ENCODE peak calls at places on chromosomes 11 and 22, in four cellular contexts. One of them, this sample, is unnamed.

GRCh38 chr22:37203354-37204044 is 8.8 kb downstream of the SSTR3 start:
- DNase-seq in heart right ventricle: no peak
- DNase-seq in fibroblast of mammary gland: no peak
- DNase-seq in AG09309: no peak
- DNase-seq in this sample: no peak

GRCh38 chr11:84608788-84609309 is 1018.3 kb downstream of the DLG2 start:
- DNase-seq in heart right ventricle: peak; percentile 4
- DNase-seq in fibroblast of mammary gland: no peak
- DNase-seq in AG09309: no peak
- DNase-seq in this sample: no peak

GRCh38 chr11:125886997-125887372 is 483 bp upstream of the HYLS1 start:
- DNase-seq in heart right ventricle: peak; percentile 31
- DNase-seq in fibroblast of mammary gland: peak; percentile 47
- DNase-seq in AG09309: no peak
- DNase-seq in this sample: peak; percentile 12

GRCh38 chr22:47928626-47929025 is 1166.2 kb downstream of the TBC1D22A start:
- DNase-seq in heart right ventricle: no peak
- DNase-seq in fibroblast of mammary gland: no peak
- DNase-seq in AG09309: no peak
- DNase-seq in this sample: no peak

GRCh38 chr11:12792590-12792989 is 118.4 kb downstream of the TEAD1 start:
- DNase-seq in heart right ventricle: no peak
- DNase-seq in fibroblast of mammary gland: peak; percentile 78
- DNase-seq in AG09309: no peak
- DNase-seq in this sample: peak; percentile 87

GRCh38 chr11:96758957-96759356 is 369.1 kb downstream of the JRKL start:
- DNase-seq in heart right ventricle: no peak
- DNase-seq in fibroblast of mammary gland: no peak
- DNase-seq in AG09309: no peak
- DNase-seq in this sample: no peak

GRCh38 chr11:92556435-92556834 is 331.8 kb downstream of the FAT3 start:
- DNase-seq in heart right ventricle: peak; percentile 6
- DNase-seq in fibroblast of mammary gland: peak; percentile 1
- DNase-seq in AG09309: no peak
- DNase-seq in this sample: peak; percentile 18

GRCh38 chr11:83063073-83063754 is 8.5 kb downstream of the RAB30 start:
- DNase-seq in heart right ventricle: no peak
- DNase-seq in fibroblast of mammary gland: peak; percentile 66
- DNase-seq in AG09309: peak; percentile 44
- DNase-seq in this sample: peak; percentile 60

GRCh38 chr11:40185793-40186192 is 1273.7 kb downstream of the LRRC4C start:
- DNase-seq in heart right ventricle: no peak
- DNase-seq in fibroblast of mammary gland: no peak
- DNase-seq in AG09309: no peak
- DNase-seq in this sample: no peak

GRCh38 chr11:2290351-2290841 is 11.3 kb downstream of the C11orf21 start:
- DNase-seq in heart right ventricle: no peak
- DNase-seq in fibroblast of mammary gland: no peak
- DNase-seq in AG09309: no peak
- DNase-seq in this sample: no peak

GRCh38 chr22:36435516-36436415 is 45.7 kb downstream of the TXN2 start:
- DNase-seq in heart right ventricle: no peak
- DNase-seq in fibroblast of mammary gland: no peak
- DNase-seq in AG09309: no peak
- DNase-seq in this sample: no peak

GRCh38 chr11:2955896-2956476 is 26.8 kb upstream of the PHLDA2 start:
- DNase-seq in heart right ventricle: no peak
- DNase-seq in fibroblast of mammary gland: no peak
- DNase-seq in AG09309: no peak
- DNase-seq in this sample: no peak

GRCh38 chr22:37630839-37631435 is 8.5 kb upstream of the SH3BP1 start:
- DNase-seq in heart right ventricle: no peak
- DNase-seq in fibroblast of mammary gland: no peak
- DNase-seq in AG09309: no peak
- DNase-seq in this sample: no peak

GRCh38 chr11:3163241-3163981 is 1.7 kb downstream of the OSBPL5 start:
- DNase-seq in heart right ventricle: no peak
- DNase-seq in fibroblast of mammary gland: no peak
- DNase-seq in AG09309: no peak
- DNase-seq in this sample: no peak

GRCh38 chr11:93653566-93653965 is 7.9 kb upstream of the CEP295 start:
- DNase-seq in heart right ventricle: no peak
- DNase-seq in fibroblast of mammary gland: no peak
- DNase-seq in AG09309: no peak
- DNase-seq in this sample: no peak

GRCh38 chr11:119697445-119697844 is 31.6 kb downstream of the NECTIN1 start:
- DNase-seq in heart right ventricle: no peak
- DNase-seq in fibroblast of mammary gland: no peak
- DNase-seq in AG09309: no peak
- DNase-seq in this sample: no peak

GRCh38 chr11:75406338-75406777 is 7.0 kb downstream of the RPS3 start:
- DNase-seq in heart right ventricle: no peak
- DNase-seq in fibroblast of mammary gland: peak; percentile 70
- DNase-seq in AG09309: no peak
- DNase-seq in this sample: no peak

GRCh38 chr22:43110927-43111623 is 525 bp downstream of the BIK start:
- DNase-seq in heart right ventricle: no peak
- DNase-seq in fibroblast of mammary gland: no peak
- DNase-seq in AG09309: no peak
- DNase-seq in this sample: no peak

GRCh38 chr11:26201411-26201810 is 130.5 kb upstream of the ANO3 start:
- DNase-seq in heart right ventricle: no peak
- DNase-seq in fibroblast of mammary gland: peak; percentile 86
- DNase-seq in AG09309: no peak
- DNase-seq in this sample: peak; percentile 17

GRCh38 chr11:69642549-69642912 is 1.6 kb downstream of the CCND1 start:
- DNase-seq in heart right ventricle: no peak
- DNase-seq in fibroblast of mammary gland: no peak
- DNase-seq in AG09309: no peak
- DNase-seq in this sample: no peak

GRCh38 chr11:17230867-17231851 is 23.4 kb upstream of the PIK3C2A start:
- DNase-seq in heart right ventricle: no peak
- DNase-seq in fibroblast of mammary gland: no peak
- DNase-seq in AG09309: no peak
- DNase-seq in this sample: no peak

GRCh38 chr11:75652936-75653335 is 15.9 kb downstream of the MAP6 start:
- DNase-seq in heart right ventricle: no peak
- DNase-seq in fibroblast of mammary gland: peak; percentile 44
- DNase-seq in AG09309: no peak
- DNase-seq in this sample: no peak

GRCh38 chr22:40310081-40310770 is 36.1 kb upstream of the ADSL start:
- DNase-seq in heart right ventricle: no peak
- DNase-seq in fibroblast of mammary gland: peak; percentile 91
- DNase-seq in AG09309: peak; percentile 68
- DNase-seq in this sample: peak; percentile 36

GRCh38 chr11:118224512-118225180 is at the start of gene JAML:
- DNase-seq in heart right ventricle: no peak
- DNase-seq in fibroblast of mammary gland: no peak
- DNase-seq in AG09309: no peak
- DNase-seq in this sample: no peak

GRCh38 chr11:72578541-72578940 is 95.7 kb downstream of the PDE2A start:
- DNase-seq in heart right ventricle: no peak
- DNase-seq in fibroblast of mammary gland: no peak
- DNase-seq in AG09309: no peak
- DNase-seq in this sample: no peak

GRCh38 chr11:128365044-128365443 is 222.3 kb downstream of the ETS1 start:
- DNase-seq in heart right ventricle: no peak
- DNase-seq in fibroblast of mammary gland: peak; percentile 74
- DNase-seq in AG09309: peak; percentile 43
- DNase-seq in this sample: peak; percentile 85

GRCh38 chr11:106271126-106271525 is 193.7 kb downstream of the AASDHPPT start:
- DNase-seq in heart right ventricle: no peak
- DNase-seq in fibroblast of mammary gland: peak; percentile 19
- DNase-seq in AG09309: no peak
- DNase-seq in this sample: no peak

GRCh38 chr11:123063396-123064267 is 1.7 kb upstream of the HSPA8 start:
- DNase-seq in heart right ventricle: peak; percentile 50
- DNase-seq in fibroblast of mammary gland: peak; percentile 72
- DNase-seq in AG09309: peak; percentile 28
- DNase-seq in this sample: peak; percentile 76

DNA sequence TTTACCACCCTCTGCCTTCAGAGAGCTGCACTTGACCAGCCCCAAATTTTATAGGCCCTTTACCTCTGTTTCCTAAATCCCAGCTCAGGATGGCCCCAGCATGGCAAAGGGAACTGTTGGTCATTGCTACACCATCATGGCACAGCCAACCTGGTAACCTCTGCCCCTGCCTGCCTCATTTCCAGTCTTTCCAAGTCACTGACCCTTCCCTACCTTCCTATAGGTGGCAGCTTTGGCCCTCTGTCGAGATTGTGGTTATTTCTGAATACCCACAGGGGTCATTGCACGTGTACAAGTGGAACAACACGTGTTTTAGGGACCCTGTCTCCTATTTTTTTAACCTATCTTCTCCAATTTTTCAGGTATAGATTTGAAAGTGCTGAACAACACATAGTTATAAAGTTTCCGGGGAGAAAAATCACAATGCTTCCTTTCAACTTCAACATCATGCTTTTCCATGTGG is 2.8 kb downstream of the GALNT18 start:
- DNase-seq in heart right ventricle: no peak
- DNase-seq in fibroblast of mammary gland: no peak
- DNase-seq in AG09309: no peak
- DNase-seq in this sample: no peak
- TF ChIP-seq CTCF in heart right ventricle: peak; percentile 20
- TF ChIP-seq CTCF in fibroblast of mammary gland: no peak
- TF ChIP-seq CTCF in AG09309: no peak
- TF ChIP-seq CTCF in this sample: no peak

GRCh38 chr22:25114369-25115362 is 85.0 kb upstream of the CRYBB3 start:
- DNase-seq in heart right ventricle: no peak
- DNase-seq in fibroblast of mammary gland: no peak
- DNase-seq in AG09309: no peak
- DNase-seq in this sample: no peak
- H3K4me3 ChIP-seq in heart right ventricle: peak overlapping the region; percentile 3
- H3K4me3 ChIP-seq in fibroblast of mammary gland: no peak overlapping the region
- H3K4me3 ChIP-seq in AG09309: no peak overlapping the region
- H3K4me3 ChIP-seq in this sample: no peak overlapping the region

GRCh38 chr22:31628969-31629723 is 32.9 kb downstream of the PISD start:
- DNase-seq in heart right ventricle: no peak
- DNase-seq in fibroblast of mammary gland: no peak
- DNase-seq in AG09309: no peak
- DNase-seq in this sample: no peak
- TF ChIP-seq CTCF in heart right ventricle: no peak
- TF ChIP-seq CTCF in fibroblast of mammary gland: no peak
- TF ChIP-seq CTCF in AG09309: no peak
- TF ChIP-seq CTCF in this sample: no peak

GRCh38 chr11:64850979-64851567 is 6.6 kb upstream of the CDC42BPG start:
- DNase-seq in heart right ventricle: no peak
- DNase-seq in fibroblast of mammary gland: no peak
- DNase-seq in AG09309: no peak
- DNase-seq in this sample: no peak

GRCh38 chr11:64848214-64848778 is 3.8 kb upstream of the CDC42BPG start:
- DNase-seq in heart right ventricle: no peak
- DNase-seq in fibroblast of mammary gland: no peak
- DNase-seq in AG09309: no peak
- DNase-seq in this sample: no peak

GRCh38 chr11:64848779-64849599 is 4.5 kb upstream of the CDC42BPG start:
- DNase-seq in heart right ventricle: no peak
- DNase-seq in fibroblast of mammary gland: no peak
- DNase-seq in AG09309: no peak
- DNase-seq in this sample: no peak

GRCh38 chr11:64851831-64852337 is 7.4 kb upstream of the CDC42BPG start:
- DNase-seq in heart right ventricle: no peak
- DNase-seq in fibroblast of mammary gland: no peak
- DNase-seq in AG09309: no peak
- DNase-seq in this sample: no peak

DNA sequence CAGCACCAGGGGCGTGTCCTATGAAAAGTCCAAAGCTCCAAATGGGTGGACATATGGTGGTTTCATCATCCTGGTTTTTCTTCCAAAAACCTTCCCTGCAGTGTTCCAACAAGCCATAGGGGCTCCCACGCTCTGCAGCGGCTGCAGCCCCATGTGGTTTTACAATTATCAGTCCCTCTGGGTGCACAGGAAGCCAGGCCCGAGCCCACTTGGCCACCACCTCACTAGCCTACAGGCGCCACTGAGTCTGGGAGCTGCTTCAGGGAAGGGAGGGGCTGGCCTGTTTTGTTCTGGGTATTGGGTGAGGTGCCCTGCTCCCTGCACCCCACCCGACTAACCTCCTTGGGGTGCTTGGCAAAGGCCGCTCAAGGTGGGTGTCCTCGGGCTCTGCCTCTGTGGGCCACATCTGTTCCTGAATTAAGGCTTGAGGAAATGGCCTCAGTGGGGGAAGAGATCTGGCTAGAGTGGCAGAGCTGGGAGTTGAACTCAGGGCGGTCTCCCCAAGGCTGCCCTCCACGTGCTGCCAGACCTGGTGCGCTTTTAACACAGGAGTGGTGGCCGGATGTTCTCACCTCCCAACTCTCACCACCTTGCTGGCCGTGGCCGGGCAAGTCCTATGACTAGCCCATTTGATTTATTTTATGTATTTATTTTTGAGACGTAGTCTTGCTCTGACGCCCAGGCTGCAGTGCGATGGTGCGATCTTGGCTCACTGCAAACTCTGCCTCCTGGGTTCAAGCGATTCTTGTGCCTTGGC is 5.3 kb upstream of the CDC42BPG start:
- DNase-seq in heart right ventricle: peak; percentile 79
- DNase-seq in fibroblast of mammary gland: peak; percentile 50
- DNase-seq in AG09309: no peak
- DNase-seq in this sample: peak; percentile 51
- H3K4me3 ChIP-seq in heart right ventricle: no peak overlapping the region
- H3K4me3 ChIP-seq in fibroblast of mammary gland: no peak overlapping the region
- H3K4me3 ChIP-seq in AG09309: no peak overlapping the region
- H3K4me3 ChIP-seq in this sample: no peak overlapping the region

DNA sequence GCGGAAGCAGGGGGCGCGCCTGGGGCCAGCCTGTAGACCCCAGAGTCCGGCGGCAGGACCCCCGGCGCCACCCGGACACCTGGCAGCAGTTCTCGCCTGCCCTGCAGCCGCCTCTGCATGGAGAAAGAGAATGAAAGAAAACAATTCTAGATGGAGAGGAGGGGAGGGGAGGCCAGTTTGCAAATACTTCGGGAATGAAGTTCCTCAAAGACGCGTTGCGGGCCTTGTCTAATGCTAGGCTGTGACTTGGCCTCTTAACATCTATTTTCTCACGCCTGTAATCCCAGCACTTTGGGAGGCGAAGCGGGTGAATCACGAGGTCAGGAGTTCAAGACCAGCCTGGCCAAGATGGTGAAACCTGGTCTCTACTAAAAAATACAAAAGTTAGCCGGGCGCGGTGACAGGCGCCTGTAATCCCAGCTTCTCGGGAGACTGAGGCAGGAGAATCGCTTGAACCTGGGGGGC is 2.1 kb upstream of the BARX2 start:
- DNase-seq in heart right ventricle: no peak
- DNase-seq in fibroblast of mammary gland: peak; percentile 28
- DNase-seq in AG09309: no peak
- DNase-seq in this sample: no peak
- TF ChIP-seq CTCF in heart right ventricle: no peak
- TF ChIP-seq CTCF in fibroblast of mammary gland: no peak
- TF ChIP-seq CTCF in AG09309: no peak
- TF ChIP-seq CTCF in this sample: no peak

GRCh38 chr22:46651316-46651715 is 31.1 kb downstream of the GRAMD4 start:
- DNase-seq in heart right ventricle: no peak
- DNase-seq in fibroblast of mammary gland: no peak
- DNase-seq in AG09309: no peak
- DNase-seq in this sample: no peak
- H3K4me3 ChIP-seq in heart right ventricle: no peak overlapping the region
- H3K4me3 ChIP-seq in fibroblast of mammary gland: no peak overlapping the region
- H3K4me3 ChIP-seq in AG09309: no peak overlapping the region
- H3K4me3 ChIP-seq in this sample: no peak overlapping the region